ENCODE peak calls at places on chromosomes 4 and X, in eight cellular contexts. E is A549, T is IMR-90, M is HCT116, L is GM12878, P is adrenal gland, U is uterus, S is endothelial cell of umbilical vein. A is an unnamed sample.

GRCh38 chrX:100625985-100626491 is 10.6 kb downstream of the TSPAN6 start:
- DNase-seq in E (no peak), T (no peak), M (no peak), L (peak; percentile 66), P (no peak), U (no peak), S (no peak), A (no peak)

GRCh38 chr4:184384056-184384809 is 90.1 kb downstream of the IRF2 start:
- DNase-seq in E (no peak), T (peak; percentile 96), M (no peak), L (peak; percentile 92), P (peak; percentile 57), U (peak; percentile 42), S (peak; percentile 74), A (peak; percentile 79)

GRCh38 chr4:181671672-181672071 is 571.5 kb upstream of the TENM3 start:
- DNase-seq in E (no peak), T (no peak), M (no peak), L (no peak), P (no peak), U (no peak), S (no peak), A (no peak)

GRCh38 chr4:52751349-52751911 is at the start of gene ERVMER34-1:
- DNase-seq in E (peak; percentile 39), T (no peak), M (peak; percentile 73), L (no peak), P (peak; percentile 82), U (peak; percentile 18), S (peak; percentile 42), A (peak; percentile 69)

GRCh38 chr4:174358823-174359222 is 75.1 kb downstream of the CEP44 start:
- DNase-seq in E (no peak), T (peak; percentile 67), M (peak; percentile 4), L (peak; percentile 40), P (no peak), U (no peak), S (no peak), A (no peak)

GRCh38 chr4:113497154-113497553 is 264.4 kb downstream of the CAMK2D start:
- DNase-seq in E (no peak), T (no peak), M (no peak), L (no peak), P (no peak), U (no peak), S (no peak), A (no peak)

GRCh38 chrX:93591398-93591797 is 82.0 kb downstream of the NAP1L3 start:
- DNase-seq in E (no peak), T (no peak), M (no peak), L (no peak), P (no peak), U (no peak), S (no peak), A (no peak)

GRCh38 chr4:151031831-151032605 is 16.9 kb upstream of the LRBA start:
- DNase-seq in E (no peak), T (peak; percentile 71), M (no peak), L (peak; percentile 54), P (no peak), U (no peak), S (peak; percentile 97), A (no peak)

GRCh38 chr4:155687380-155687982 is 20.8 kb downstream of the GUCY1A1 start:
- DNase-seq in E (no peak), T (no peak), M (no peak), L (no peak), P (no peak), U (no peak), S (no peak), A (no peak)

GRCh38 chrX:53291596-53291995 is 10.2 kb upstream of the IQSEC2 start:
- DNase-seq in E (no peak), T (no peak), M (no peak), L (no peak), P (no peak), U (no peak), S (no peak), A (no peak)

GRCh38 chr4:173191623-173192041 is 23.0 kb downstream of the GALNT7 start:
- DNase-seq in E (no peak), T (peak; percentile 52), M (no peak), L (no peak), P (no peak), U (no peak), S (peak; percentile 81), A (no peak)

GRCh38 chr4:126899382-126899801 is 733.4 kb upstream of the INTU start:
- DNase-seq in E (no peak), T (peak; percentile 94), M (peak; percentile 32), L (no peak), P (peak; percentile 9), U (no peak), S (no peak), A (no peak)

GRCh38 chrX:14922437-14922836 is 49.2 kb downstream of the MOSPD2 start:
- DNase-seq in E (no peak), T (peak; percentile 94), M (no peak), L (no peak), P (no peak), U (no peak), S (no peak), A (no peak)

GRCh38 chr4:76305971-76306881 is at the start of gene STBD1:
- DNase-seq in E (peak; percentile 44), T (peak; percentile 49), M (peak; percentile 53), L (no peak), P (peak; percentile 90), U (peak; percentile 70), S (peak; percentile 57), A (peak; percentile 89)

GRCh38 chr4:87941537-87942392 is 33.7 kb upstream of the SPP1 start:
- DNase-seq in E (no peak), T (no peak), M (no peak), L (no peak), P (no peak), U (no peak), S (no peak), A (no peak)
- TF ChIP-seq POLR2A in E (no peak), T (no peak), M (no peak), L (no peak), P (no peak), U (no peak), S (no peak), A (no peak)

GRCh38 chr4:185590982-185591381 is 55.7 kb upstream of the PDLIM3 start:
- DNase-seq in E (no peak), T (no peak), M (no peak), L (no peak), P (no peak), U (peak; percentile 41), S (no peak), A (no peak)

GRCh38 chr4:185585211-185585610 is 49.9 kb upstream of the PDLIM3 start:
- DNase-seq in E (no peak), T (no peak), M (no peak), L (no peak), P (no peak), U (no peak), S (no peak), A (no peak)

GRCh38 chr4:185589067-185589844 is 53.9 kb upstream of the PDLIM3 start:
- DNase-seq in E (no peak), T (peak; percentile 47), M (peak; percentile 81), L (no peak), P (no peak), U (peak; percentile 50), S (peak; percentile 78), A (no peak)

GRCh38 chr4:185587065-185587443 is 51.7 kb upstream of the PDLIM3 start:
- DNase-seq in E (no peak), T (no peak), M (no peak), L (no peak), P (no peak), U (no peak), S (no peak), A (no peak)

GRCh38 chr4:185587444-185588161 is 52.3 kb upstream of the PDLIM3 start:
- DNase-seq in E (no peak), T (peak; percentile 68), M (no peak), L (peak; percentile 26), P (no peak), U (no peak), S (no peak), A (no peak)
- H3K4me3 ChIP-seq in E (no peak overlapping the region), T (no peak overlapping the region), M (no peak overlapping the region), L (no peak overlapping the region), P (no peak overlapping the region), U (no peak overlapping the region), S (no peak overlapping the region), A (no peak overlapping the region)

GRCh38 chr4:89509708-89510269 is 202.2 kb upstream of the GPRIN3 start:
- DNase-seq in E (no peak), T (peak; percentile 84), M (no peak), L (peak; percentile 31), P (no peak), U (no peak), S (no peak), A (no peak)
- H3K4me1 ChIP-seq in E (no peaks in the 10 kb centered on the region), T (peaks cover 5% of the 10 kb centered on the region), M (no peaks in the 10 kb centered on the region), L (no peaks in the 10 kb centered on the region), P (no peaks in the 10 kb centered on the region), U (no peaks in the 10 kb centered on the region), S (peaks cover 9% of the 10 kb centered on the region), A (no peaks in the 10 kb centered on the region)

GRCh38 chrX:10620121-10620699 is at the start of gene MID1:
- DNase-seq in E (peak; percentile 68), T (peak; percentile 80), M (peak; percentile 55), L (no peak), P (peak; percentile 78), U (peak; percentile 79), S (peak; percentile 83), A (peak; percentile 90)
- TF ChIP-seq POLR2A in E (peak; percentile 36), T (peak; percentile 33), M (no peak), L (no peak), P (peak; percentile 76), U (peak; percentile 64), S (peak; percentile 34), A (peak; percentile 36)

GRCh38 chr4:138835833-138836521 is 179.6 kb upstream of the NOCT start:
- DNase-seq in E (no peak), T (peak; percentile 13), M (no peak), L (no peak), P (no peak), U (no peak), S (peak; percentile 15), A (no peak)
- H3K4me3 ChIP-seq in E (no peak overlapping the region), T (no peak overlapping the region), M (no peak overlapping the region), L (no peak overlapping the region), P (no peak overlapping the region), U (no peak overlapping the region), S (no peak overlapping the region), A (no peak overlapping the region)